ENCODE peak calls at places on chromosome 9, in nine cellular contexts. Q, P, A, V, K, X, W, B and C are unnamed samples.

GRCh38 chr9:104927912-104928740 is at the start of gene ABCA1:
- DNase-seq in Q (peak; percentile 4), P (no peak), A (peak; percentile 88), V (peak; percentile 58), K (peak; percentile 82), X (peak; percentile 78), W (peak; percentile 82), B (peak; percentile 35), C (peak; percentile 88)

GRCh38 chr9:36933676-36934215 is 100.3 kb downstream of the PAX5 start:
- DNase-seq in Q (no peak), P (no peak), A (no peak), V (no peak), K (no peak), X (no peak), W (no peak), B (no peak), C (no peak)

GRCh38 chr9:86128235-86128822 is 29.0 kb upstream of the GOLM1 start:
- DNase-seq in Q (no peak), P (no peak), A (no peak), V (no peak), K (no peak), X (no peak), W (no peak), B (no peak), C (no peak)

GRCh38 chr9:93264338-93265125 is 80.6 kb downstream of the WNK2 start:
- DNase-seq in Q (no peak), P (no peak), A (no peak), V (no peak), K (no peak), X (no peak), W (no peak), B (no peak), C (no peak)

GRCh38 chr9:115939065-115939765 is 214.4 kb upstream of the PAPPA start:
- DNase-seq in Q (no peak), P (no peak), A (peak; percentile 90), V (peak; percentile 62), K (no peak), X (no peak), W (peak; percentile 90), B (no peak), C (peak; percentile 90)

GRCh38 chr9:137426018-137426681 is 3.0 kb downstream of the NOXA1 start:
- DNase-seq in Q (no peak), P (no peak), A (no peak), V (no peak), K (no peak), X (no peak), W (no peak), B (no peak), C (no peak)

GRCh38 chr9:4700932-4701331 is 21.6 kb downstream of the CDC37L1 start:
- DNase-seq in Q (no peak), P (no peak), A (no peak), V (no peak), K (no peak), X (no peak), W (no peak), B (no peak), C (no peak)

GRCh38 chr9:127970401-127971313 is 10.1 kb downstream of the EEIG1 start:
- DNase-seq in Q (no peak), P (no peak), A (no peak), V (peak; percentile 43), K (peak; percentile 66), X (no peak), W (peak; percentile 89), B (no peak), C (no peak)

GRCh38 chr9:89548210-89548609 is 50.3 kb upstream of the SEMA4D start:
- DNase-seq in Q (no peak), P (no peak), A (no peak), V (no peak), K (no peak), X (no peak), W (no peak), B (no peak), C (no peak)

GRCh38 chr9:75389096-75389495 is 300.8 kb downstream of the OSTF1 start:
- DNase-seq in Q (no peak), P (no peak), A (no peak), V (no peak), K (no peak), X (no peak), W (no peak), B (no peak), C (no peak)

GRCh38 chr9:121071356-121071755 is 3.4 kb upstream of the CNTRL start:
- DNase-seq in Q (no peak), P (no peak), A (no peak), V (no peak), K (no peak), X (no peak), W (peak; percentile 25), B (no peak), C (no peak)

GRCh38 chr9:34365282-34365681 is 11.4 kb downstream of the MYORG start:
- DNase-seq in Q (no peak), P (no peak), A (no peak), V (no peak), K (no peak), X (no peak), W (no peak), B (no peak), C (no peak)

GRCh38 chr9:125241863-125242739 is 958 bp upstream of the HSPA5 start:
- DNase-seq in Q (no peak), P (no peak), A (no peak), V (no peak), K (no peak), X (no peak), W (no peak), B (no peak), C (no peak)

GRCh38 chr9:93904649-93905472 is 50.3 kb downstream of the BARX1 start:
- DNase-seq in Q (no peak), P (no peak), A (no peak), V (no peak), K (no peak), X (no peak), W (no peak), B (no peak), C (no peak)

GRCh38 chr9:111825468-111826145 is 30.9 kb upstream of the SHOC1 start:
- DNase-seq in Q (no peak), P (no peak), A (peak; percentile 29), V (no peak), K (no peak), X (no peak), W (peak; percentile 68), B (no peak), C (peak; percentile 78)

GRCh38 chr9:138022756-138023393 is 145.3 kb downstream of the CACNA1B start:
- DNase-seq in Q (no peak), P (no peak), A (no peak), V (no peak), K (no peak), X (no peak), W (no peak), B (peak; percentile 3), C (no peak)

GRCh38 chr9:117706421-117707150 is 2.4 kb downstream of the TLR4 start:
- DNase-seq in Q (no peak), P (no peak), A (peak; percentile 47), V (no peak), K (no peak), X (no peak), W (no peak), B (no peak), C (peak; percentile 27)

GRCh38 chr9:121596515-121596914 is 54.9 kb upstream of the DAB2IP start:
- DNase-seq in Q (no peak), P (no peak), A (peak; percentile 23), V (no peak), K (no peak), X (no peak), W (no peak), B (no peak), C (peak; percentile 13)

GRCh38 chr9:111375817-111376564 is 46.0 kb upstream of the OR2K2 start:
- DNase-seq in Q (no peak), P (no peak), A (peak; percentile 2), V (peak; percentile 62), K (no peak), X (no peak), W (peak; percentile 84), B (no peak), C (peak; percentile 63)

GRCh38 chr9:487429-487828 is 272.8 kb downstream of the DOCK8 start:
- DNase-seq in Q (no peak), P (no peak), A (no peak), V (no peak), K (no peak), X (no peak), W (no peak), B (no peak), C (no peak)

GRCh38 chr9:130885422-130886375 is 10.9 kb downstream of the QRFP start:
- DNase-seq in Q (no peak), P (no peak), A (no peak), V (no peak), K (no peak), X (no peak), W (peak; percentile 29), B (peak; percentile 57), C (no peak)

GRCh38 chr9:134391319-134392231 is 65.3 kb downstream of the RXRA start:
- DNase-seq in Q (no peak), P (no peak), A (no peak), V (no peak), K (no peak), X (no peak), W (no peak), B (peak; percentile 52), C (no peak)
- H3K4me3 ChIP-seq in Q (no peak overlapping the region), P (no peak overlapping the region), A (no peak overlapping the region), V (no peak overlapping the region), K (no peak overlapping the region), X (no peak overlapping the region), W (no peak overlapping the region), B (no peak overlapping the region), C (no peak overlapping the region)

DNA sequence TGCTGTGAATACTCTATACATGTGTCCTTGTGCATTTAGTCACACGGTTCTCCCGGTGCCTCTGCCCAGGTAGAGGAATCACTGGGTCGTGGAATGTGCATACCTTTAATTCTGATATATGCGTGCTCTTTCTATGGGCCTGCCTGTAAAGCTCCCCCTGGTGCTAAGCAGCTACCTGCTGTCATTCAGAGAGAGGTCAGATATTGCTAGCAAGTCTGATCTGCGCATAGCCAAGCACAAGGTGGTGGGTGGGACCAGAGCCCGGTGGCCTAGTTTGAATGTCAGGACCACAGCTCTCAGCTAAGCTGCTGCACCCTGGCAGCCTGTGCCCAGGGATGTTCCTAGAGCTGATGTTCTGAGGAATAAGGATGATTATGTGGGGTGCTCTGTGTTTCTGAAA is 33.4 kb downstream of the TJP2 start:
- DNase-seq in Q (no peak), P (no peak), A (no peak), V (no peak), K (peak; percentile 11), X (no peak), W (peak; percentile 21), B (no peak), C (no peak)
- TF ChIP-seq CTCF in Q (no peak), P (no peak), A (no peak), V (peak; percentile 31), K (peak; percentile 15), X (no peak), W (peak; percentile 28), B (peak; percentile 34), C (no peak)

GRCh38 chr9:10804486-10804885 is 191.7 kb upstream of the PTPRD start:
- DNase-seq in Q (no peak), P (no peak), A (no peak), V (no peak), K (no peak), X (no peak), W (no peak), B (no peak), C (no peak)

GRCh38 chr9:10806873-10807272 is 194.1 kb upstream of the PTPRD start:
- DNase-seq in Q (no peak), P (no peak), A (no peak), V (no peak), K (no peak), X (no peak), W (no peak), B (no peak), C (no peak)
- H3K4me3 ChIP-seq in Q (no peak overlapping the region), P (no peak overlapping the region), A (no peak overlapping the region), V (no peak overlapping the region), K (no peak overlapping the region), X (no peak overlapping the region), W (no peak overlapping the region), B (no peak overlapping the region), C (no peak overlapping the region)

GRCh38 chr9:133490201-133490681 is 11.3 kb upstream of the SLC2A6 start:
- DNase-seq in Q (no peak), P (no peak), A (no peak), V (no peak), K (no peak), X (no peak), W (no peak), B (no peak), C (no peak)
- TF ChIP-seq CTCF in Q (no peak), P (no peak), A (no peak), V (no peak), K (peak; percentile 42), X (no peak), W (no peak), B (no peak), C (no peak)